ENCODE peak calls at places on chromosomes 2 and 18, in five cellular contexts. Z, P, S, X and N are unnamed samples. For H3K27me3 and H3K36me3, the result is how much of the 10 kb centered on the place peaks cover.

GRCh38 chr2:239146011-239146641 is 254.7 kb downstream of the HDAC4 start:
- DNase-seq in Z (no peak), P (no peak), S (no peak), X (no peak), N (no peak)

GRCh38 chr2:127278959-127279358 is 15.0 kb downstream of the ERCC3 start:
- DNase-seq in Z (no peak), P (no peak), S (no peak), X (no peak), N (no peak)

GRCh38 chr18:51195602-51196115 is 1.8 kb downstream of the MEX3C start:
- DNase-seq in Z (peak), P (peak), S (peak), X (no peak), N (peak)

GRCh38 chr2:20624884-20625485 is 25.9 kb downstream of the HS1BP3 start:
- DNase-seq in Z (no peak), P (no peak), S (no peak), X (no peak), N (no peak)

GRCh38 chr2:201962766-201963555 is 70.7 kb upstream of the FZD7 start:
- DNase-seq in Z (no peak), P (no peak), S (no peak), X (no peak), N (no peak)

GRCh38 chr2:218953366-218953954 is 6.0 kb upstream of the CDK5R2 start:
- DNase-seq in Z (no peak), P (no peak), S (no peak), X (no peak), N (peak)

GRCh38 chr2:122514451-122514996 is 759.1 kb downstream of the TSN start:
- DNase-seq in Z (no peak), P (no peak), S (no peak), X (no peak), N (no peak)

GRCh38 chr2:80086831-80087230 is 217.7 kb downstream of the LRRTM1 start:
- DNase-seq in Z (no peak), P (no peak), S (no peak), X (no peak), N (no peak)

GRCh38 chr2:96923810-96924774 is 54.2 kb upstream of the SEMA4C start:
- DNase-seq in Z (no peak), P (peak), S (peak), X (no peak), N (no peak)

GRCh38 chr2:169065864-169066507 is 3.4 kb upstream of the DHRS9 start:
- DNase-seq in Z (no peak), P (no peak), S (no peak), X (no peak), N (no peak)

GRCh38 chr2:88545118-88545517 is 82.1 kb downstream of the EIF2AK3 start:
- DNase-seq in Z (no peak), P (no peak), S (no peak), X (no peak), N (peak)

GRCh38 chr2:237869357-237870102 is 10.1 kb downstream of the RAMP1 start:
- DNase-seq in Z (no peak), P (no peak), S (no peak), X (no peak), N (no peak)

GRCh38 chr2:238636269-238637073 is 209.7 kb downstream of the ASB1 start:
- DNase-seq in Z (no peak), P (no peak), S (no peak), X (no peak), N (no peak)

GRCh38 chr2:24439280-24439970 is 51.6 kb upstream of the NCOA1 start:
- DNase-seq in Z (no peak), P (no peak), S (no peak), X (no peak), N (no peak)

GRCh38 chr18:49212819-49213218 is 247.6 kb downstream of the DYM start:
- DNase-seq in Z (no peak), P (no peak), S (no peak), X (no peak), N (no peak)

GRCh38 chr18:46939998-46940571 is 22.7 kb downstream of the KATNAL2 start:
- DNase-seq in Z (no peak), P (no peak), S (no peak), X (no peak), N (no peak)

GRCh38 chr2:27779417-27780055 is 8.0 kb downstream of the MRPL33 start:
- DNase-seq in Z (no peak), P (no peak), S (no peak), X (no peak), N (no peak)

GRCh38 chr2:241041557-241042158 is 43.2 kb downstream of the SNED1 start:
- DNase-seq in Z (no peak), P (no peak), S (peak), X (no peak), N (no peak)

GRCh38 chr2:30293303-30293912 is 62.1 kb downstream of the LBH start:
- DNase-seq in Z (no peak), P (no peak), S (no peak), X (no peak), N (no peak)

GRCh38 chr2:42771546-42772153 is 7.7 kb upstream of the OXER1 start:
- DNase-seq in Z (no peak), P (no peak), S (no peak), X (no peak), N (peak)

GRCh38 chr2:236574424-236575145 is 5.0 kb downstream of the ACKR3 start:
- DNase-seq in Z (no peak), P (no peak), S (no peak), X (no peak), N (no peak)

GRCh38 chr2:151644580-151644979 is 89.7 kb downstream of the NEB start:
- DNase-seq in Z (no peak), P (no peak), S (no peak), X (no peak), N (no peak)

GRCh38 chr2:241850544-241851324 is 8.0 kb downstream of the PDCD1 start:
- DNase-seq in Z (no peak), P (no peak), S (no peak), X (no peak), N (peak)

GRCh38 chr2:127705281-127706065 is 4.2 kb downstream of the SFT2D3 start:
- DNase-seq in Z (no peak), P (no peak), S (no peak), X (no peak), N (no peak)

GRCh38 chr2:116980354-116980753 is 834.1 kb upstream of the DDX18 start:
- DNase-seq in Z (no peak), P (no peak), S (no peak), X (no peak), N (no peak)

GRCh38 chr2:18154259-18154658 is 275.8 kb downstream of the KCNS3 start:
- DNase-seq in Z (no peak), P (no peak), S (no peak), X (no peak), N (no peak)

GRCh38 chr18:79818036-79818435 is 20.3 kb downstream of the KCNG2 start:
- DNase-seq in Z (no peak), P (no peak), S (no peak), X (no peak), N (peak)
- H3K27me3 ChIP-seq in Z (under half), P (under half), S (under half), X (under half), N (under half)

DNA sequence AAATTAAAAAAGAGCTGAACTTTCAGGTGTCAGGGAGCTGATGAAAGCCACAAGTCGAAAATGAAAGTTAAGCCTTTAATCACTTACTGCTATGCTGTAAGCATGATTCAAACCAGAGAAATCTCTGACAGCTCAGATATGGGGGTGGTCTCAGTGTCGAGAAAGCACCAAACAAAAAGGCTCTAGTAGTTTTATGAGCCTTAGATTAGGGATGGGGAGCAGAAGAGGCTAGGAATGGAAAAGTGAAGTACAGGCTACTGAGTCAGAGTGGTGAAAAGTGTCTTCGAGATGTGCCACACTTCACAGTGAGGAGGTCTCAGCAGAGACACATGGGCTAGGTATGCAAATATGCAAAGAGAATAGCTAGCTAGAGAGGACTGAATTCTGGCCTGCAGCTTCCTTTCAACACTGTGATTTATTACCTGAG is 482.2 kb downstream of the SPAG16 start:
- DNase-seq in Z (no peak), P (no peak), S (no peak), X (no peak), N (no peak)
- H3K4me3 ChIP-seq in Z (no peak), P (no peak), S (no peak), X (no peak), N (no peak)

DNA sequence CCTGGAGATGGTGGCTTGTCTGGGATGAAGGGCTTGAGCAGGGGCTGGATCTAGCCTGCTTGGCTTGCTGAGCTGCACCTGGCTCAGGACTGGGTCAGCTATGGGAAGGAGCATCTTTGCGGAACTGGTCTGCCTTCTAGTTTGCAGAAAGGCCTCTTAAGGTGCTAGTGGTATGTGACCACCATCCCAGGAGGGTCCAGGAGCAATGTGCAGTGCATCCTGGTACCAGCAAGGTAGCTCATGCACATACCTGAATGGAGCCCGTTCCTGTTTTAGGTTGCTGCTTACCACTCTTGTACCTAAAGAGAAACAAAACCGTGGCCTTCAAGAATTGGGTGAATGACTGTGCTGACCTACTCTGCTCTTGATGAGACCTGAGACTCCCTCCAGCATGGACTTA is 118.6 kb upstream of the PELI1 start:
- DNase-seq in Z (no peak), P (no peak), S (no peak), X (no peak), N (no peak)
- H3K36me3 ChIP-seq in Z (under half), P (under half), S (under half), X (under half), N (under half)

GRCh38 chr2:16149349-16150243 is 209.2 kb downstream of the MYCN start:
- DNase-seq in Z (no peak), P (no peak), S (no peak), X (no peak), N (no peak)

GRCh38 chr2:16152101-16152927 is 212.0 kb downstream of the MYCN start:
- DNase-seq in Z (no peak), P (no peak), S (no peak), X (no peak), N (no peak)

GRCh38 chr2:16151651-16152050 is 211.3 kb downstream of the MYCN start:
- DNase-seq in Z (no peak), P (no peak), S (no peak), X (no peak), N (no peak)

GRCh38 chr2:16151281-16151570 is 210.9 kb downstream of the MYCN start:
- DNase-seq in Z (no peak), P (no peak), S (no peak), X (no peak), N (no peak)

GRCh38 chr2:16150456-16151280 is 210.3 kb downstream of the MYCN start:
- DNase-seq in Z (no peak), P (no peak), S (no peak), X (no peak), N (no peak)
- H3K27me3 ChIP-seq in Z (under half), P (under half), S (under half), X (under half), N (under half)

GRCh38 chr18:158128-159036 is at the start of gene USP14:
- DNase-seq in Z (peak), P (peak), S (peak), X (peak), N (peak)

GRCh38 chr18:159037-159652 is 788 bp downstream of the USP14 start:
- DNase-seq in Z (no peak), P (no peak), S (no peak), X (no peak), N (peak)

GRCh38 chr18:156514-157230 is 1.7 kb upstream of the USP14 start:
- DNase-seq in Z (no peak), P (no peak), S (no peak), X (no peak), N (no peak)

GRCh38 chr18:160831-161570 is 2.6 kb downstream of the USP14 start:
- DNase-seq in Z (no peak), P (no peak), S (no peak), X (no peak), N (no peak)

GRCh38 chr18:159933-160332 is 1.6 kb downstream of the USP14 start:
- DNase-seq in Z (no peak), P (no peak), S (no peak), X (no peak), N (no peak)
- H3K4me3 ChIP-seq in Z (peak), P (no peak), S (peak), X (peak), N (no peak)

DNA sequence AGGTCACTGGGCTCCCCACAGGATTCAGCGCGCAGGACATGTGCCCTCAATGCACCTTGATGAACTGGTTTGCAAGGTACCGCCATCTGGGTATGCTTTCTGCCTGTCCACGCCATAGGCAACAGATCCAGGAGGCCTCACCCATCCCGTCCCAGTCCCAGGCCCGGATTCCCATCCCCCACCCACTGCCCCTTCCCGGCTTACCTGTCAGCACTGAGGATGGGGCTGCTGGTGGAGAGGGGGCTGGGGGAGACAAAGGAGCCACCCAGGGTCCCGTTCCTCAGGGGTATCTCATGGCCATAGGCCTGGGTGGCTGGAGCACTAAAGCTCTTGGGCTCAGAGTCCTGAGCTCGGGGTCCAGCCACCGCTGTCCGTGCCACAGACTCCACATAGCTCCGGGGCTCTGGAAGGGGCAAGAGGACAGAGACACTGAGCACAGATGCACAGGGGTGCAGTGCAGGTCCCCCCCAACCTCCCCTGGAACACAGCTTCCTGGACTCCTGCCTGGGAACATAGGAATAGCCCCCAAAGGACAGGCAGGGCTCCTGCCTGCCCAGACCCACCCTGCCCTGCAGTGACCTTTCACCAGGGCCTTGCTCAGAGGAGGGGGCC is 181.2 kb downstream of the TNS1 start:
- DNase-seq in Z (no peak), P (no peak), S (no peak), X (no peak), N (no peak)
- H3K36me3 ChIP-seq in Z (under half), P (under half), S (under half), X (under half), N (under half)

GRCh38 chr2:217215877-217216276 is 356.0 kb upstream of the TNP1 start:
- DNase-seq in Z (no peak), P (no peak), S (no peak), X (no peak), N (no peak)
- H3K27me3 ChIP-seq in Z (under half), P (under half), S (under half), X (under half), N (under half)

GRCh38 chr18:77055429-77056310 is 76.9 kb downstream of the MBP start:
- DNase-seq in Z (no peak), P (no peak), S (no peak), X (no peak), N (no peak)
- H3K4me3 ChIP-seq in Z (no peak), P (peak), S (peak), X (peak), N (no peak)

GRCh38 chr2:71686781-71687180 is 233.4 kb downstream of the DYSF start:
- DNase-seq in Z (no peak), P (no peak), S (no peak), X (no peak), N (no peak)

GRCh38 chr2:71685073-71685848 is 231.9 kb downstream of the DYSF start:
- DNase-seq in Z (no peak), P (no peak), S (no peak), X (peak), N (no peak)

GRCh38 chr2:71687412-71687811 is 234.1 kb downstream of the DYSF start:
- DNase-seq in Z (no peak), P (no peak), S (no peak), X (no peak), N (no peak)

GRCh38 chr2:71684226-71685072 is 231.1 kb downstream of the DYSF start:
- DNase-seq in Z (no peak), P (no peak), S (no peak), X (no peak), N (no peak)

DNA sequence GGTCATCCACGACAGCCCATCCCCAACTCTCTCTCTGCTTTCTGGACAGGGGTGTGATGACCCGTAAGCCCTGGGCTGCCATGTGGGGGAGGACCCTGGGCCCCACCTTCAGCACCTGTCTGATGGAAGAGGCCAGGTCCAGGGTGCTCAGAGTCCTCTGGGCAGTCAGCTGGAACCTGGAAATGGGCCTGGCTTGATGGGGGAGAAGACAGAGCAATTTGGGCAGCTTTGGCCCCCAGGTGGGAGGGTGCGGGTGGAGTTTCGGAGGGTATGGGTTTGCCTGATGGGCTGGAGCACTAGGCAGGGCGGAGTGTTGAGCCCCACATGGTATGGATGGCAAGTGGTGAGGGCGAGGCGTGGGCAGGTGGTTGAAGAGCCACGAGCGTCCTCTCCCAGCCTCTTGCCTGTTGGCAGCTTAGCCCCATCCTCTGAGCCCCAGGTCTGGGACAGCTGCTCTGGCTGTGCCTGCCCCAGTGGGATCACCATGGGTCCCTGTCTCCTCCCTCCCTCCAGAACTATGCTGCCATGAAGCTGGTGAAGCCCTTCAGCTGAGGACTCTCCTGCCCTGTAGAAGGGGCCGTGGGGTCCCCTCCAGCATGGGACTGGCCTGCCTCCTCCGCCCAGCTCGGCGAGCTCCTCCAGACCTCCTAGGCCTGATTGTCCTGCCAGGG is 232.7 kb downstream of the DYSF start:
- DNase-seq in Z (no peak), P (no peak), S (no peak), X (no peak), N (no peak)
- H3K36me3 ChIP-seq in Z (under half), P (under half), S (under half), X (under half), N (under half)